ENCODE peak calls at places on chromosome 16, in four cellular contexts. T is testis, U is transverse colon, N is breast epithelium. C is an unnamed sample.

GRCh38 chr16:51474414-51475091 is 323.5 kb upstream of the SALL1 start:
- DNase-seq in N (no peak), U (no peak), T (no peak), C (no peak)

GRCh38 chr16:89426736-89427525 is 63.4 kb downstream of the ANKRD11 start:
- DNase-seq in U (no peak), T (no peak), N (no peak), C (no peak)

GRCh38 chr16:30007378-30007895 is 3.4 kb downstream of the DOC2A start:
- DNase-seq in T (no peak), N (no peak), U (no peak), C (no peak)

GRCh38 chr16:1046271-1046955 is 26.1 kb upstream of the SSTR5 start:
- DNase-seq in T (no peak), U (no peak), N (no peak), C (no peak)

GRCh38 chr16:8628981-8629725 is 7.7 kb downstream of the METTL22 start:
- DNase-seq in U (no peak), T (no peak), N (no peak), C (no peak)

GRCh38 chr16:56192644-56192960 is 1.3 kb downstream of the GNAO1 start:
- DNase-seq in U (no peak), T (no peak), N (no peak), C (no peak)

GRCh38 chr16:82252582-82252981 is 82.6 kb upstream of the MPHOSPH6 start:
- DNase-seq in U (no peak), T (no peak), N (no peak), C (no peak)

GRCh38 chr16:85847036-85847435 is 47.5 kb downstream of the COX4I1 start:
- DNase-seq in N (no peak), T (no peak), U (no peak), C (no peak)

GRCh38 chr16:366476-366875 is 3.9 kb downstream of the MRPL28 start:
- DNase-seq in N (no peak), U (peak), T (no peak), C (no peak)

GRCh38 chr16:86732621-86733297 is 154.4 kb downstream of the FOXL1 start:
- DNase-seq in N (no peak), T (no peak), U (no peak), C (no peak)

GRCh38 chr16:67555795-67556212 is 6.5 kb upstream of the CTCF start:
- DNase-seq in T (no peak), N (no peak), U (no peak), C (no peak)

GRCh38 chr16:82867425-82867824 is 240.7 kb downstream of the CDH13 start:
- DNase-seq in N (no peak), T (no peak), U (no peak), C (no peak)

GRCh38 chr16:50271148-50272041 is 5.0 kb downstream of the ADCY7 start:
- DNase-seq in U (no peak), N (no peak), T (peak), C (no peak)

GRCh38 chr16:50269769-50270509 is 3.6 kb downstream of the ADCY7 start:
- DNase-seq in N (no peak), U (no peak), T (no peak), C (no peak)

GRCh38 chr16:50269061-50269705 is 2.8 kb downstream of the ADCY7 start:
- DNase-seq in U (no peak), N (no peak), T (no peak), C (no peak)

GRCh38 chr16:50272111-50272571 is 5.8 kb downstream of the ADCY7 start:
- DNase-seq in T (no peak), N (no peak), U (no peak), C (no peak)

GRCh38 chr16:50270510-50271147 is 4.3 kb downstream of the ADCY7 start:
- DNase-seq in T (no peak), U (no peak), N (no peak), C (peak)
- TF ChIP-seq POLR2A in T (no peak), U (no peak), N (no peak), C (no peak)

GRCh38 chr16:27550582-27550920 is 607 bp downstream of the KATNIP start:
- DNase-seq in N (no peak), U (no peak), T (no peak), C (no peak)

GRCh38 chr16:27549857-27550581 is at the start of the genes GTF3C1 and KATNIP:
- DNase-seq in U (peak), T (peak), N (peak), C (peak)

GRCh38 chr16:27549607-27549856 is 181 bp downstream of the GTF3C1 start:
- DNase-seq in T (no peak), N (no peak), U (no peak), C (no peak)

GRCh38 chr16:27547851-27548250 is 1.9 kb downstream of the GTF3C1 start:
- DNase-seq in N (no peak), T (no peak), U (no peak), C (no peak)

DNA sequence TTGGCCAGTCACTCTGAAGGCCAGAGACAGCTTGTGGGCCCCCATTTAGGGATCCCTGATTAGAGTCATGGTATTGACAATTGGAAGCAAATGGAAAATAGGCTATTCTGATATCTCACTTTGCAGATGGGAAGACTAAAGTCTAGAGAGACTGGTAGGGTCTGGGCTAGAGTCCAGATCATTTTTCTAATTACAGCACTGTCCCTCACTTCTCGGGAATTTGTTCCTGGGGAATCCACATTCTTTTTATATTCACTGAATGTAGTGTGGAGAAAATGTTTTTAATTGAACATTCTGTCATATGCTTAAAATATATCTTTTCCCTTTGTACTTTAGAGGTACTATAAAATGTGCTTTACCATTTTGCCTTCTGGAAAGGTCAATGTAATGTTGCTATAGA is 1.1 kb downstream of the KATNIP start:
- DNase-seq in U (no peak), T (no peak), N (no peak), C (no peak)
- H3K4me3 ChIP-seq in U (peak), T (no peak), N (peak), C (no peak)

GRCh38 chr16:20865420-20866126 is 34.6 kb downstream of the DCUN1D3 start:
- DNase-seq in N (no peak), U (no peak), T (no peak), C (no peak)
- TF ChIP-seq POLR2A in N (no peak), U (no peak), T (no peak), C (no peak)

GRCh38 chr16:3819741-3820724 is 60.5 kb downstream of the CREBBP start:
- DNase-seq in U (peak), N (no peak), T (peak), C (peak)
- H3K4me3 ChIP-seq in U (no peak), N (no peak), T (no peak), C (no peak)

GRCh38 chr16:12089492-12090161 is 113.1 kb downstream of the SNX29 start:
- DNase-seq in U (peak), N (no peak), T (peak), C (peak)
- TF ChIP-seq POLR2A in U (no peak), N (no peak), T (no peak), C (no peak)